ENCODE peak calls at places on chromosomes 6 and 20, in six cellular contexts. One of them, this sample, is unnamed.

GRCh38 chr20:5608448-5609161 is 141.6 kb upstream of the SHLD1 start:
- DNase-seq in nephron progenitor cell: no peak
- DNase-seq in NCI-H187 treated with DMSO at 0.1 percent for 48 hours: no peak
- DNase-seq in MCF 10A: peak
- DNase-seq in aorta: no peak
- DNase-seq in head of caudate nucleus: no peak
- DNase-seq in this sample: peak

GRCh38 chr6:147949981-147950622 is 392.5 kb upstream of the SASH1 start:
- DNase-seq in nephron progenitor cell: no peak
- DNase-seq in NCI-H187 treated with DMSO at 0.1 percent for 48 hours: no peak
- DNase-seq in MCF 10A: peak
- DNase-seq in aorta: no peak
- DNase-seq in head of caudate nucleus: no peak
- DNase-seq in this sample: no peak

GRCh38 chr6:104969785-104970581 is 13.1 kb downstream of the LIN28B start:
- DNase-seq in nephron progenitor cell: no peak
- DNase-seq in NCI-H187 treated with DMSO at 0.1 percent for 48 hours: no peak
- DNase-seq in MCF 10A: no peak
- DNase-seq in aorta: no peak
- DNase-seq in head of caudate nucleus: no peak
- DNase-seq in this sample: no peak

GRCh38 chr20:63568170-63568981 is 5.7 kb downstream of the HELZ2 start:
- DNase-seq in nephron progenitor cell: no peak
- DNase-seq in NCI-H187 treated with DMSO at 0.1 percent for 48 hours: no peak
- DNase-seq in MCF 10A: no peak
- DNase-seq in aorta: no peak
- DNase-seq in head of caudate nucleus: no peak
- DNase-seq in this sample: no peak

GRCh38 chr6:158064725-158065251 is 83.1 kb downstream of the SYNJ2 start:
- DNase-seq in nephron progenitor cell: no peak
- DNase-seq in NCI-H187 treated with DMSO at 0.1 percent for 48 hours: peak
- DNase-seq in MCF 10A: no peak
- DNase-seq in aorta: peak
- DNase-seq in head of caudate nucleus: no peak
- DNase-seq in this sample: no peak

GRCh38 chr6:68976260-68976659 is 341.2 kb downstream of the ADGRB3 start:
- DNase-seq in nephron progenitor cell: no peak
- DNase-seq in NCI-H187 treated with DMSO at 0.1 percent for 48 hours: no peak
- DNase-seq in MCF 10A: peak
- DNase-seq in aorta: no peak
- DNase-seq in head of caudate nucleus: no peak
- DNase-seq in this sample: no peak

GRCh38 chr6:124462746-124463145 is 499.5 kb upstream of the RNF217 start:
- DNase-seq in nephron progenitor cell: no peak
- DNase-seq in NCI-H187 treated with DMSO at 0.1 percent for 48 hours: no peak
- DNase-seq in MCF 10A: no peak
- DNase-seq in aorta: no peak
- DNase-seq in head of caudate nucleus: no peak
- DNase-seq in this sample: no peak

GRCh38 chr6:80143312-80143960 is 37.0 kb downstream of the BCKDHB start:
- DNase-seq in nephron progenitor cell: no peak
- DNase-seq in NCI-H187 treated with DMSO at 0.1 percent for 48 hours: no peak
- DNase-seq in MCF 10A: peak
- DNase-seq in aorta: peak
- DNase-seq in head of caudate nucleus: peak
- DNase-seq in this sample: peak

GRCh38 chr6:108187519-108187918 is 21.7 kb downstream of the NR2E1 start:
- DNase-seq in nephron progenitor cell: no peak
- DNase-seq in NCI-H187 treated with DMSO at 0.1 percent for 48 hours: no peak
- DNase-seq in MCF 10A: no peak
- DNase-seq in aorta: no peak
- DNase-seq in head of caudate nucleus: no peak
- DNase-seq in this sample: no peak

GRCh38 chr6:71527831-71528377 is 239.3 kb downstream of the OGFRL1 start:
- DNase-seq in nephron progenitor cell: no peak
- DNase-seq in NCI-H187 treated with DMSO at 0.1 percent for 48 hours: no peak
- DNase-seq in MCF 10A: no peak
- DNase-seq in aorta: no peak
- DNase-seq in head of caudate nucleus: no peak
- DNase-seq in this sample: no peak

GRCh38 chr6:87873556-87873955 is 171.5 kb upstream of the AKIRIN2 start:
- DNase-seq in nephron progenitor cell: no peak
- DNase-seq in NCI-H187 treated with DMSO at 0.1 percent for 48 hours: no peak
- DNase-seq in MCF 10A: no peak
- DNase-seq in aorta: no peak
- DNase-seq in head of caudate nucleus: no peak
- DNase-seq in this sample: peak

GRCh38 chr6:12725263-12725662 is 8.7 kb downstream of the PHACTR1 start:
- DNase-seq in nephron progenitor cell: no peak
- DNase-seq in NCI-H187 treated with DMSO at 0.1 percent for 48 hours: no peak
- DNase-seq in MCF 10A: no peak
- DNase-seq in aorta: no peak
- DNase-seq in head of caudate nucleus: no peak
- DNase-seq in this sample: no peak

GRCh38 chr20:38843346-38843745 is 37.8 kb downstream of the PPP1R16B start:
- DNase-seq in nephron progenitor cell: no peak
- DNase-seq in NCI-H187 treated with DMSO at 0.1 percent for 48 hours: no peak
- DNase-seq in MCF 10A: no peak
- DNase-seq in aorta: no peak
- DNase-seq in head of caudate nucleus: no peak
- DNase-seq in this sample: no peak

GRCh38 chr20:34709836-34710567 is 5.9 kb downstream of the TP53INP2 start:
- DNase-seq in nephron progenitor cell: peak
- DNase-seq in NCI-H187 treated with DMSO at 0.1 percent for 48 hours: peak
- DNase-seq in MCF 10A: peak
- DNase-seq in aorta: peak
- DNase-seq in head of caudate nucleus: peak
- DNase-seq in this sample: peak

GRCh38 chr6:150269857-150270223 is 99.0 kb upstream of the IYD start:
- DNase-seq in nephron progenitor cell: no peak
- DNase-seq in NCI-H187 treated with DMSO at 0.1 percent for 48 hours: no peak
- DNase-seq in MCF 10A: peak
- DNase-seq in aorta: no peak
- DNase-seq in head of caudate nucleus: no peak
- DNase-seq in this sample: peak

GRCh38 chr6:157878039-157878438 is 55.0 kb downstream of the SNX9 start:
- DNase-seq in nephron progenitor cell: no peak
- DNase-seq in NCI-H187 treated with DMSO at 0.1 percent for 48 hours: no peak
- DNase-seq in MCF 10A: no peak
- DNase-seq in aorta: no peak
- DNase-seq in head of caudate nucleus: no peak
- DNase-seq in this sample: no peak

GRCh38 chr6:12585497-12585958 is 131.0 kb upstream of the PHACTR1 start:
- DNase-seq in nephron progenitor cell: no peak
- DNase-seq in NCI-H187 treated with DMSO at 0.1 percent for 48 hours: no peak
- DNase-seq in MCF 10A: no peak
- DNase-seq in aorta: no peak
- DNase-seq in head of caudate nucleus: no peak
- DNase-seq in this sample: no peak

GRCh38 chr20:48921883-48922867 is 664 bp downstream of the ARFGEF2 start:
- DNase-seq in nephron progenitor cell: no peak
- DNase-seq in NCI-H187 treated with DMSO at 0.1 percent for 48 hours: no peak
- DNase-seq in MCF 10A: peak
- DNase-seq in aorta: peak
- DNase-seq in head of caudate nucleus: peak
- DNase-seq in this sample: peak

GRCh38 chr6:139611327-139611958 is 237.0 kb upstream of the CITED2 start:
- DNase-seq in nephron progenitor cell: no peak
- DNase-seq in NCI-H187 treated with DMSO at 0.1 percent for 48 hours: no peak
- DNase-seq in MCF 10A: no peak
- DNase-seq in aorta: no peak
- DNase-seq in head of caudate nucleus: no peak
- DNase-seq in this sample: no peak

GRCh38 chr6:128870751-128871150 is 12.2 kb upstream of the LAMA2 start:
- DNase-seq in nephron progenitor cell: no peak
- DNase-seq in NCI-H187 treated with DMSO at 0.1 percent for 48 hours: no peak
- DNase-seq in MCF 10A: no peak
- DNase-seq in aorta: no peak
- DNase-seq in head of caudate nucleus: no peak
- DNase-seq in this sample: no peak

GRCh38 chr20:52826321-52826720 is 145.8 kb upstream of the TSHZ2 start:
- DNase-seq in nephron progenitor cell: no peak
- DNase-seq in NCI-H187 treated with DMSO at 0.1 percent for 48 hours: no peak
- DNase-seq in MCF 10A: no peak
- DNase-seq in aorta: no peak
- DNase-seq in head of caudate nucleus: no peak
- DNase-seq in this sample: no peak